ENCODE peak calls at places on chromosomes 3 and 15, in seven cellular contexts. I is heart left ventricle, F is H54, B is adrenal gland, K is esophagus squamous epithelium, M is breast epithelium, E is sigmoid colon. R is an unnamed sample.

GRCh38 chr3:163877805-163878204 is 1200.5 kb downstream of the SI start:
- DNase-seq in E (no peak), B (no peak), I (no peak), M (no peak), F (no peak), K (no peak), R (no peak)

GRCh38 chr3:28856796-28857195 is 424.1 kb upstream of the RBMS3 start:
- DNase-seq in E (no peak), M (no peak), K (no peak), B (no peak), I (no peak), F (no peak), R (no peak)

GRCh38 chr15:98920091-98920880 is 87.3 kb downstream of the PGPEP1L start:
- DNase-seq in F (no peak), K (no peak), M (no peak), B (no peak), I (no peak), E (no peak), R (no peak)

GRCh38 chr15:59646271-59646670 is 11.0 kb downstream of the GTF2A2 start:
- DNase-seq in K (no peak), B (no peak), F (no peak), I (no peak), M (no peak), E (no peak), R (no peak)

GRCh38 chr3:34782876-34783275 is 856.4 kb upstream of the ARPP21 start:
- DNase-seq in K (no peak), B (no peak), I (no peak), M (no peak), F (no peak), E (no peak), R (no peak)

GRCh38 chr3:173275740-173276139 is 121.8 kb upstream of the NLGN1 start:
- DNase-seq in I (no peak), K (no peak), F (no peak), E (no peak), M (no peak), B (no peak), R (no peak)

GRCh38 chr3:159185443-159186050 is 383.7 kb downstream of the MFSD1 start:
- DNase-seq in K (no peak), I (no peak), B (no peak), M (no peak), E (no peak), F (no peak), R (no peak)

GRCh38 chr3:58526124-58526957 is 10.6 kb downstream of the ACOX2 start:
- DNase-seq in M (no peak), F (peak; percentile 84), K (no peak), I (no peak), B (peak; percentile 71), E (no peak), R (no peak)

GRCh38 chr3:133935843-133936825 is 40.5 kb upstream of the RAB6B start:
- DNase-seq in B (peak; percentile 5), E (peak; percentile 28), M (no peak), K (no peak), I (no peak), F (no peak), R (no peak)

GRCh38 chr3:128753715-128754114 is 27.7 kb downstream of the RAB7A start:
- DNase-seq in B (no peak), M (no peak), K (no peak), F (no peak), I (no peak), E (no peak), R (no peak)

GRCh38 chr3:181741428-181741827 is 29.7 kb downstream of the SOX2 start:
- DNase-seq in I (no peak), K (no peak), M (no peak), E (no peak), B (no peak), F (no peak), R (no peak)

GRCh38 chr15:69298697-69299441 is at the start of gene PAQR5:
- DNase-seq in F (peak; percentile 57), B (peak; percentile 70), E (no peak), K (no peak), M (no peak), I (no peak), R (no peak)

GRCh38 chr3:12303532-12303931 is 14.7 kb downstream of the PPARG start:
- DNase-seq in M (no peak), F (peak; percentile 62), B (no peak), I (no peak), E (no peak), K (no peak), R (no peak)

GRCh38 chr15:52360229-52361203 is 64.9 kb upstream of the MYO5C start:
- DNase-seq in B (no peak), F (no peak), I (no peak), K (no peak), E (no peak), M (no peak), R (no peak)

GRCh38 chr15:83475551-83475950 is 28.4 kb downstream of the SH3GL3 start:
- DNase-seq in M (no peak), I (no peak), K (no peak), F (peak; percentile 32), E (no peak), B (no peak), R (no peak)

GRCh38 chr3:49906004-49906860 is 2.6 kb upstream of the MST1R start:
- DNase-seq in E (no peak), K (no peak), B (peak; percentile 44), I (no peak), M (no peak), F (peak; percentile 96), R (peak; percentile 77)

GRCh38 chr3:32850226-32850625 is 32.4 kb downstream of the TRIM71 start:
- DNase-seq in K (no peak), M (no peak), B (no peak), E (no peak), F (no peak), I (no peak), R (no peak)

GRCh38 chr3:58353722-58354553 is 21.2 kb downstream of the PXK start:
- DNase-seq in I (no peak), B (no peak), E (no peak), M (no peak), K (no peak), F (no peak), R (no peak)

GRCh38 chr15:88219623-88220022 is 36.9 kb downstream of the NTRK3 start:
- DNase-seq in F (no peak), I (no peak), K (no peak), B (no peak), E (no peak), M (no peak), R (no peak)

DNA sequence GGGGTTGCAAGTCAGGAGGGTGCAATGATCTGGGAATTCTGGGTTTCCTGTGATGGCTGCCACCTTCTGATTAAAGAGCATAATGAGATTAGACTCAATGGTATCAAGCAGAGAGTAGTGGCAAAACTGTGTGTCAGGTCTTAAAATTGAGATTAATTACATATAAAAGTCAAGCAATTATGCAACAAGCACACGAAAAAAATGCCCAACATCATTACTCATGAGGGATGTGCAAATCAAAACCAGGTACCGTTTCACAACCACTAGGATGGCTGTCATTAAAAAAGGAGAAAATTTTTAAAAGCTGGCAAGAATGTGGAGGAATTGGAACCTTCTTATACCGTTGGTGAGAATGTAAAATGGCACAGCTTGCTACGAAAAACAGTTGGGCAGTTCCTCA is 205.0 kb downstream of the OSBPL10 start:
- DNase-seq in B (no peak), E (no peak), K (no peak), M (no peak), I (no peak), F (no peak), R (no peak)
- TF ChIP-seq POLR2A in B (no peak), E (no peak), K (no peak), M (no peak), I (no peak), F (no peak), R (no peak)

DNA sequence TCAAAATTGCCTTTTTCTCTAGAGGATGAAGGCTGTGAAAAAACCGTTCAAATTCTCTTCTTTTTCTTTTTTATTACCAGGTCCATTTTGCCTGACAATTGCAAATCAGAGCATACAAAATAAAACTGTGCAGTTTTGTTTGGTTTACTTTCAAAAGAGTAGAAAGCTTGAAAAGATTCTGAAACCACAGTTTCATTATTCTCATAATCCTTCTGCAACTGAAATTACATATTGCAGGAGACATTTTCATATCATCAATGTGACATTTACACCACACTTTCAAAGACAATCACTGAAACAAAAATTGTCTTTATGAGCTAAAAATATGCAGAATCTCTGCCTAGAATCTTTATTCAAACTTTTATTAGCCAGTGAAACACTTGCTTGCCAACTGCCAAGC is 296.4 kb upstream of the TPRG1 start:
- DNase-seq in E (no peak), K (no peak), F (no peak), B (no peak), I (no peak), M (no peak), R (no peak)
- TF ChIP-seq POLR2A in E (no peak), K (no peak), F (no peak), B (no peak), I (no peak), M (no peak), R (no peak)

DNA sequence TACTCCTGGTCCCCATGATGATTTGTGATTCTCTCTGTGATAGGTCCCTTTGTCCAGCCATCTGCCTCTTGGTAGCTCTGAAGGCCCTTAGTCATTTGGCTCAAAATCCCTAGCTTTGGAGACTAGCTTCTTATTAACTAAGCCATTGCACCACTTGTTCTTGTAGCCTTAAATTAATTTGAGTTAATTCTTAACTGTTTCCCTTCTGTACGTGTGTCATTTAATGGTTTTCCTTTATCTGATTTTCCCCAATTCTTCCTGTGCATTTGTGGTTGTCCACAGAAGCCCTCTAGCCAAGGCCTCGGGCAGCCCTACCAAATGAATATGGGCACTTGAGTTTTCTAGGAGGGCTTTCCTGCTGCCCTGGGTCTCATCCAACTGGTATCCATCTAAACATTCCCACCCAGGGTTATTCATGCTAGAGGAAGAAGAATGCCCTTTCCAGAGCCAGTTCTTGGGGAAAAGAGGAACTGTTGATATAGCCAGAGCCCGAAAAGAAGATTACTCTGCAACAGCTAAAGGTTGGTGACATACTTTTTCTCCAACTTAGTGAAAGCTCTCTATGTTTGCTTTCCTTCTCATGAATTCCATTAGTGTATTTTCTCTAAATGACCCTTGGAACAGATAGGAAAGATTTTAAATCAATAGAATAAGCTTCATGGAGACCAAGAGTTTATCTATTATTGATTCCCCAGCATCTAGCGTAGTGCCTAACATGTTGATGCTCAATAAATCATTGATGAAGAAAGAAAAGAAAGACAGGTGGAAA is 44.2 kb upstream of the ZBTB38 start:
- DNase-seq in E (no peak), B (no peak), I (no peak), M (no peak), K (no peak), F (no peak), R (no peak)
- TF ChIP-seq POLR2A in E (no peak), B (no peak), I (no peak), M (no peak), K (no peak), F (no peak), R (no peak)

DNA sequence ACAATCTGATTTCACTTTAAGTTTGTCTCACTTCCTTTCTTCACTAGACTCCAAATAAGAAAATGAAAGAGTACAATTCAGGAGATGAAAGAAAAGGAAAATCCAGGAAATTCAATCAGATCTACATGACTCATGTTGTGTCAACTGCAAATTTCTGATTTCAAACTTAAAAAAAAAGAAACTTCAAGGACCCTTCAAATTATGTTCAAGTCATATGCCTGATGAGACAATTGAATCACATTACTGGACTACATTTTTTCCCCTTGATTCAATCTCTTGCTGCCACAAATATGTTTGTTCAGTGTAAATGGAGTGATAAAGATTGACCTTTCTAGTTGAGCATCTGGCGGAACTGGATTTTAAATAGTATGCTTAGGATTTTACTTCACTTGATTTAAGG is 37.4 kb downstream of the FRMD5 start:
- DNase-seq in F (peak; percentile 19), B (no peak), M (no peak), K (no peak), E (no peak), I (no peak), R (no peak)
- TF ChIP-seq POLR2A in F (no peak), B (peak; percentile 24), M (no peak), K (no peak), E (no peak), I (no peak), R (no peak)

GRCh38 chr15:66865622-66866611 is 163.9 kb downstream of the SMAD6 start:
- DNase-seq in M (peak; percentile 19), F (no peak), B (peak; percentile 33), K (peak; percentile 32), I (peak; percentile 62), E (peak; percentile 68), R (no peak)
- TF ChIP-seq POLR2A in M (no peak), F (no peak), B (no peak), K (no peak), I (no peak), E (no peak), R (no peak)

R was measured in H1.